ENCODE peak calls at places on chromosomes 12 and 14, in seven cellular contexts. Z is NCI-H1694 treated with DMSO at 0.1 percent for 48 hours, M is GOT3, I is left lung, P is germinal center, G is pancreas, B is HuH-7. O is an unnamed sample.

GRCh38 chr12:116317986-116318737 is 40.7 kb upstream of the MED13L start:
- DNase-seq in Z (no peak), M (no peak), I (peak), P (no peak), G (no peak), B (no peak), O (no peak)

GRCh38 chr14:81414123-81414522 is 14.0 kb upstream of the STON2 start:
- DNase-seq in Z (no peak), M (no peak), I (no peak), P (no peak), G (no peak), B (no peak), O (no peak)

GRCh38 chr12:27780612-27781408 is 774 bp upstream of the MANSC4 start:
- DNase-seq in Z (peak), M (no peak), I (no peak), P (peak), G (peak), B (peak), O (peak)

GRCh38 chr14:104186575-104186974 is 48.2 kb downstream of the KIF26A start:
- DNase-seq in Z (no peak), M (no peak), I (peak), P (no peak), G (peak), B (no peak), O (no peak)

GRCh38 chr12:54300732-54301427 is at the start of gene NFE2:
- DNase-seq in Z (no peak), M (no peak), I (peak), P (no peak), G (peak), B (peak), O (no peak)

GRCh38 chr14:61703342-61704129 is 8.2 kb downstream of the HIF1A start:
- DNase-seq in Z (no peak), M (no peak), I (no peak), P (no peak), G (no peak), B (no peak), O (no peak)

GRCh38 chr14:92589213-92589852 is 75.8 kb downstream of the RIN3 start:
- DNase-seq in Z (no peak), M (no peak), I (no peak), P (peak), G (no peak), B (peak), O (no peak)

GRCh38 chr12:100795193-100796179 is 910 bp downstream of the ANO4 start:
- DNase-seq in Z (no peak), M (no peak), I (no peak), P (no peak), G (no peak), B (no peak), O (no peak)

GRCh38 chr14:105021656-105022275 is 883 bp upstream of the CDCA4 start:
- DNase-seq in Z (peak), M (no peak), I (no peak), P (peak), G (peak), B (peak), O (no peak)

GRCh38 chr14:104600141-104600643 is 4.4 kb downstream of the TMEM179 start:
- DNase-seq in Z (peak), M (no peak), I (peak), P (no peak), G (peak), B (no peak), O (no peak)

GRCh38 chr12:14710632-14711324 is 14.4 kb upstream of the GUCY2C start:
- DNase-seq in Z (no peak), M (no peak), I (no peak), P (no peak), G (no peak), B (no peak), O (no peak)

GRCh38 chr12:16844875-16845274 is 238.9 kb upstream of the LMO3 start:
- DNase-seq in Z (no peak), M (no peak), I (no peak), P (no peak), G (no peak), B (no peak), O (no peak)

GRCh38 chr12:95943231-95943842 is at the start of gene AMDHD1:
- DNase-seq in Z (no peak), M (no peak), I (peak), P (peak), G (peak), B (peak), O (peak)

GRCh38 chr14:50801706-50802105 is 29.3 kb downstream of the NIN start:
- DNase-seq in Z (no peak), M (no peak), I (no peak), P (no peak), G (no peak), B (no peak), O (no peak)

GRCh38 chr12:80778005-80778541 is 61.4 kb downstream of the MYF5 start:
- DNase-seq in Z (peak), M (no peak), I (no peak), P (no peak), G (no peak), B (peak), O (peak)

GRCh38 chr14:101007004-101007614 is 103.6 kb upstream of the RTL1 start:
- DNase-seq in Z (no peak), M (no peak), I (no peak), P (no peak), G (no peak), B (no peak), O (no peak)

O was measured in GM19239.